ENCODE peak calls at places on chromosomes 5 and 9, in ten cellular contexts. J is GM23248; W is HepG2; F is Right ventricle myocardium superior; H is psoas muscle; K is stimulated activated naive CD4-positive, alpha-beta T cell; U is activated T-cell treated with anti-CD3 and anti-CD28 coated beads, Interleukin-2, amount 50 U/mL, for 4 hours; V is endodermal cell; G is kidney glomerular epithelial cell; M is body of pancreas. L is an unnamed sample.

GRCh38 chr9:89120704-89121103 is 57.9 kb downstream of the SHC3 start:
- DNase-seq in J (no peak), W (no peak), F (no peak), H (no peak), K (no peak), U (no peak), V (no peak), G (no peak), M (no peak), L (no peak)

GRCh38 chr9:8872802-8873201 is 1073.2 kb upstream of the DMAC1 start:
- DNase-seq in J (no peak), W (no peak), F (no peak), H (no peak), K (no peak), U (no peak), V (no peak), G (no peak), M (no peak), L (no peak)

GRCh38 chr5:169331292-169331852 is 30.4 kb upstream of the SLIT3 start:
- DNase-seq in J (peak; percentile 32), W (no peak), F (no peak), H (no peak), K (no peak), U (no peak), V (no peak), G (no peak), M (no peak), L (no peak)

GRCh38 chr9:87834357-87834756 is 48.3 kb upstream of the SPATA31E1 start:
- DNase-seq in J (no peak), W (peak; percentile 9), F (no peak), H (no peak), K (no peak), U (no peak), V (peak; percentile 94), G (no peak), M (no peak), L (no peak)

GRCh38 chr9:81653240-81653639 is 36.1 kb downstream of the TLE1 start:
- DNase-seq in J (peak; percentile 37), W (no peak), F (no peak), H (no peak), K (no peak), U (no peak), V (no peak), G (no peak), M (no peak), L (no peak)

GRCh38 chr5:136027316-136027715 is 1.5 kb upstream of the TGFBI start:
- DNase-seq in J (no peak), W (no peak), F (no peak), H (no peak), K (no peak), U (no peak), V (no peak), G (no peak), M (no peak), L (no peak)

GRCh38 chr5:172777381-172778222 is 6.6 kb upstream of the DUSP1 start:
- DNase-seq in J (peak; percentile 97), W (peak; percentile 90), F (peak; percentile 93), H (peak; percentile 96), K (peak; percentile 68), U (peak; percentile 70), V (peak; percentile 87), G (no peak), M (peak; percentile 93), L (peak; percentile 89)

GRCh38 chr9:91541744-91542143 is 118.1 kb upstream of the NFIL3 start:
- DNase-seq in J (peak; percentile 59), W (no peak), F (no peak), H (no peak), K (no peak), U (no peak), V (no peak), G (peak; percentile 11), M (no peak), L (no peak)

GRCh38 chr9:69175488-69175872 is 1.4 kb downstream of the TJP2 start:
- DNase-seq in J (peak; percentile 82), W (no peak), F (no peak), H (no peak), K (no peak), U (no peak), V (no peak), G (no peak), M (no peak), L (no peak)

GRCh38 chr9:2158111-2158610 is 143.0 kb downstream of the SMARCA2 start:
- DNase-seq in J (peak; percentile 80), W (no peak), F (peak; percentile 70), H (peak; percentile 59), K (no peak), U (peak; percentile 17), V (peak; percentile 67), G (peak; percentile 72), M (peak; percentile 70), L (peak; percentile 64)

GRCh38 chr5:141848771-141849370 is 29.3 kb downstream of the PCDH1 start:
- DNase-seq in J (peak; percentile 62), W (peak; percentile 71), F (peak; percentile 66), H (no peak), K (no peak), U (peak; percentile 27), V (peak; percentile 96), G (peak; percentile 22), M (peak; percentile 83), L (peak; percentile 45)

GRCh38 chr5:168978015-168978414 is 322.9 kb downstream of the SLIT3 start:
- DNase-seq in J (peak; percentile 95), W (no peak), F (no peak), H (no peak), K (no peak), U (no peak), V (no peak), G (peak; percentile 91), M (no peak), L (no peak)

GRCh38 chr9:96014078-96014477 is 138.6 kb downstream of the ERCC6L2 start:
- DNase-seq in J (no peak), W (no peak), F (no peak), H (no peak), K (peak; percentile 28), U (peak; percentile 36), V (no peak), G (no peak), M (no peak), L (peak; percentile 63)

GRCh38 chr9:112169368-112169767 is 5.7 kb downstream of the SUSD1 start:
- DNase-seq in J (no peak), W (no peak), F (no peak), H (no peak), K (no peak), U (no peak), V (no peak), G (no peak), M (no peak), L (no peak)

GRCh38 chr5:54017580-54017979 is 292.8 kb downstream of the ARL15 start:
- DNase-seq in J (no peak), W (no peak), F (no peak), H (no peak), K (no peak), U (no peak), V (no peak), G (no peak), M (no peak), L (no peak)

GRCh38 chr9:4936823-4937222 is 48.2 kb upstream of the JAK2 start:
- DNase-seq in J (no peak), W (no peak), F (no peak), H (no peak), K (no peak), U (no peak), V (no peak), G (no peak), M (no peak), L (no peak)

GRCh38 chr5:71905804-71906711 is 187.0 kb downstream of the CARTPT start:
- DNase-seq in J (no peak), W (no peak), F (no peak), H (no peak), K (no peak), U (no peak), V (no peak), G (no peak), M (peak; percentile 26), L (no peak)

GRCh38 chr9:1599961-1600360 is 415.2 kb upstream of the SMARCA2 start:
- DNase-seq in J (no peak), W (no peak), F (no peak), H (no peak), K (no peak), U (no peak), V (no peak), G (no peak), M (no peak), L (no peak)

GRCh38 chr9:79609468-79610018 is 37.8 kb downstream of the TLE4 start:
- DNase-seq in J (no peak), W (no peak), F (no peak), H (no peak), K (no peak), U (no peak), V (no peak), G (no peak), M (no peak), L (no peak)

GRCh38 chr5:1445313-1445894 is at the start of gene SLC6A3:
- DNase-seq in J (no peak), W (no peak), F (peak; percentile 46), H (peak; percentile 52), K (no peak), U (peak; percentile 36), V (peak; percentile 96), G (no peak), M (peak; percentile 16), L (peak; percentile 46)

GRCh38 chr5:170612256-170612656 is 108.4 kb downstream of the KCNIP1 start:
- DNase-seq in J (no peak), W (no peak), F (no peak), H (no peak), K (no peak), U (no peak), V (peak; percentile 90), G (no peak), M (no peak), L (no peak)

L was measured in testis.